ENCODE peak calls at places on chromosomes 1 and 21, in ten cellular contexts. E, Q, D, I, L, U, A, Z, R and T are unnamed samples.

GRCh38 chr21:39535646-39536437 is 76.9 kb upstream of the B3GALT5 start:
- DNase-seq in D (no peak), E (no peak), R (no peak), Z (no peak), L (no peak), U (no peak), Q (no peak), I (no peak), A (no peak), T (no peak)

GRCh38 chr1:42723511-42723910 is 16.5 kb downstream of the CLDN19 start:
- DNase-seq in A (no peak), U (no peak), Z (no peak), E (no peak), L (no peak), Q (no peak), R (no peak), I (no peak), D (no peak), T (no peak)

GRCh38 chr1:51574796-51575195 is 42.1 kb upstream of the OSBPL9 start:
- DNase-seq in U (no peak), R (no peak), Z (no peak), L (no peak), A (no peak), Q (peak; percentile 71), I (no peak), D (no peak), E (no peak), T (no peak)

GRCh38 chr21:36861595-36861883 is 104.9 kb downstream of the HLCS start:
- DNase-seq in A (no peak), E (no peak), L (no peak), Z (no peak), U (no peak), I (no peak), Q (no peak), R (no peak), D (no peak), T (no peak)

GRCh38 chr1:33446590-33446989 is 15.7 kb upstream of the PHC2 start:
- DNase-seq in R (no peak), L (no peak), Q (no peak), Z (no peak), D (no peak), E (no peak), U (no peak), A (no peak), I (no peak), T (no peak)

GRCh38 chr1:215022723-215023122 is 59.8 kb upstream of the KCNK2 start:
- DNase-seq in D (no peak), L (no peak), E (no peak), A (no peak), Q (no peak), I (no peak), Z (no peak), U (peak; percentile 48), R (no peak), T (no peak)

GRCh38 chr21:35437941-35438340 is 388.8 kb upstream of the RUNX1 start:
- DNase-seq in A (no peak), Q (no peak), I (no peak), R (no peak), E (no peak), U (no peak), Z (no peak), L (no peak), D (no peak), T (no peak)

GRCh38 chr1:223872308-223872878 is 26.6 kb upstream of the TP53BP2 start:
- DNase-seq in I (no peak), L (no peak), D (no peak), R (no peak), A (no peak), U (no peak), E (no peak), Q (no peak), Z (no peak), T (no peak)

GRCh38 chr1:115210302-115210711 is 121.0 kb upstream of the TSPAN2 start:
- DNase-seq in R (no peak), D (no peak), Q (no peak), A (no peak), I (no peak), E (no peak), U (peak; percentile 47), L (no peak), Z (no peak), T (no peak)